ENCODE peak calls at places on chromosomes 4 and X, in four cellular contexts. D is HFF-Myc, F is Peyer's patch, J is tibial artery. O is an unnamed sample.
A peak's percentile ranks its signal among the peaks of the same experiment; 100 is the strongest.

GRCh38 chrX:11770320-11770719 is 12.3 kb downstream of the MSL3 start:
- DNase-seq in F (no peak), J (no peak), D (no peak), O (no peak)

GRCh38 chrX:94256396-94256795 is 582.4 kb downstream of the FAM133A start:
- DNase-seq in J (no peak), F (no peak), D (no peak), O (no peak)

GRCh38 chr4:53601251-53601764 is 10.0 kb upstream of the LNX1 start:
- DNase-seq in D (no peak), F (no peak), J (no peak), O (no peak)

GRCh38 chr4:31557444-31557843 is 837.3 kb downstream of the PCDH7 start:
- DNase-seq in J (no peak), F (no peak), D (no peak), O (no peak)

GRCh38 chr4:17817027-17817426 is 6.2 kb downstream of the NCAPG start:
- DNase-seq in D (peak; percentile 40), J (no peak), F (no peak), O (peak; percentile 47)

GRCh38 chr4:77652237-77652897 is 46.7 kb downstream of the CXCL13 start:
- DNase-seq in D (no peak), J (no peak), F (no peak), O (no peak)

GRCh38 chrX:1649623-1650022 is 34.8 kb downstream of the ASMT start:
- DNase-seq in F (no peak), J (no peak), D (no peak), O (no peak)

GRCh38 chr4:98467627-98468072 is 190.8 kb downstream of the TSPAN5 start:
- DNase-seq in F (no peak), D (peak; percentile 79), J (peak; percentile 63), O (peak; percentile 72)

GRCh38 chrX:122441451-122441850 is 742.6 kb upstream of the GRIA3 start:
- DNase-seq in D (no peak), F (no peak), J (no peak), O (no peak)

GRCh38 chr4:182628540-182628939 is 288.6 kb downstream of the DCTD start:
- DNase-seq in D (no peak), J (no peak), F (no peak), O (no peak)

GRCh38 chr4:142405021-142405991 is 440.8 kb downstream of the INPP4B start:
- DNase-seq in D (peak; percentile 74), J (peak; percentile 43), F (peak; percentile 52), O (peak; percentile 58)

GRCh38 chrX:152137771-152138387 is 498 bp downstream of the MAGEA10 start:
- DNase-seq in D (no peak), F (no peak), J (no peak), O (no peak)

GRCh38 chrX:11532291-11533075 is 133.2 kb downstream of the ARHGAP6 start:
- DNase-seq in D (no peak), F (no peak), J (no peak), O (no peak)

GRCh38 chrX:39528161-39528560 is 569.6 kb downstream of the BCOR start:
- DNase-seq in J (no peak), F (no peak), D (no peak), O (no peak)

GRCh38 chr4:37682701-37683401 is 3.3 kb downstream of the RELL1 start:
- DNase-seq in J (no peak), D (no peak), F (no peak), O (no peak)

GRCh38 chrX:13716905-13717304 is 17.5 kb downstream of the TRAPPC2 start:
- DNase-seq in J (no peak), D (no peak), F (no peak), O (no peak)

GRCh38 chrX:40543661-40544328 is 37.0 kb upstream of the ATP6AP2 start:
- DNase-seq in F (no peak), D (peak; percentile 21), J (no peak), O (peak; percentile 51)

GRCh38 chrX:78625292-78625909 is 33.7 kb downstream of the RTL3 start:
- DNase-seq in J (no peak), F (no peak), D (no peak), O (no peak)

GRCh38 chrX:106038625-106039024 is at the start of gene SERPINA7:
- DNase-seq in D (no peak), F (no peak), J (no peak), O (no peak)

GRCh38 chr4:149980941-149981340 is 97.3 kb upstream of the DCLK2 start:
- DNase-seq in F (no peak), J (peak; percentile 25), D (peak; percentile 65), O (no peak)

GRCh38 chr4:10977534-10977933 is 293.0 kb upstream of the CLNK start:
- DNase-seq in D (no peak), F (no peak), J (no peak), O (no peak)

GRCh38 chrX:119870626-119871131 is 854 bp downstream of the RNF113A start:
- DNase-seq in D (no peak), J (peak; percentile 20), F (no peak), O (no peak)

GRCh38 chrX:121161501-121161933 is 114.1 kb downstream of the GLUD2 start:
- DNase-seq in J (no peak), D (no peak), F (no peak), O (no peak)

GRCh38 chr4:24794916-24795665 is at the start of gene SOD3:
- DNase-seq in D (no peak), F (peak; percentile 57), J (peak; percentile 88), O (peak; percentile 43)

GRCh38 chrX:8743126-8743732 is 11.3 kb upstream of the ANOS1 start:
- DNase-seq in F (peak; percentile 53), D (no peak), J (peak; percentile 42), O (no peak)

GRCh38 chr4:151766691-151767090 is 5.9 kb upstream of the GATB start:
- DNase-seq in J (no peak), D (no peak), F (peak; percentile 47), O (no peak)

GRCh38 chr4:90456891-90457290 is 329.7 kb downstream of the CCSER1 start:
- DNase-seq in D (no peak), F (no peak), J (no peak), O (no peak)

GRCh38 chrX:155767101-155767878 is 113.9 kb upstream of the VAMP7 start:
- DNase-seq in J (peak; percentile 57), F (peak; percentile 60), D (peak; percentile 21), O (peak; percentile 35)

GRCh38 chr4:144374065-144374464 is 233.5 kb upstream of the GYPA start:
- DNase-seq in F (no peak), J (no peak), D (no peak), O (no peak)

GRCh38 chrX:64570204-64570603 is 175.0 kb upstream of the MTMR8 start:
- DNase-seq in D (no peak), F (no peak), J (no peak), O (no peak)

GRCh38 chr4:110364911-110365520 is 110.9 kb upstream of the ENPEP start:
- DNase-seq in J (no peak), D (no peak), F (no peak), O (no peak)

GRCh38 chrX:101362116-101362515 is 13.6 kb upstream of the TIMM8A start:
- DNase-seq in F (no peak), D (no peak), J (no peak), O (no peak)

GRCh38 chrX:101362757-101363156 is 14.2 kb upstream of the TIMM8A start:
- DNase-seq in D (no peak), F (no peak), J (no peak), O (no peak)

GRCh38 chrX:101359966-101360365 is 11.4 kb upstream of the TIMM8A start:
- DNase-seq in D (no peak), F (no peak), J (no peak), O (no peak)

DNA sequence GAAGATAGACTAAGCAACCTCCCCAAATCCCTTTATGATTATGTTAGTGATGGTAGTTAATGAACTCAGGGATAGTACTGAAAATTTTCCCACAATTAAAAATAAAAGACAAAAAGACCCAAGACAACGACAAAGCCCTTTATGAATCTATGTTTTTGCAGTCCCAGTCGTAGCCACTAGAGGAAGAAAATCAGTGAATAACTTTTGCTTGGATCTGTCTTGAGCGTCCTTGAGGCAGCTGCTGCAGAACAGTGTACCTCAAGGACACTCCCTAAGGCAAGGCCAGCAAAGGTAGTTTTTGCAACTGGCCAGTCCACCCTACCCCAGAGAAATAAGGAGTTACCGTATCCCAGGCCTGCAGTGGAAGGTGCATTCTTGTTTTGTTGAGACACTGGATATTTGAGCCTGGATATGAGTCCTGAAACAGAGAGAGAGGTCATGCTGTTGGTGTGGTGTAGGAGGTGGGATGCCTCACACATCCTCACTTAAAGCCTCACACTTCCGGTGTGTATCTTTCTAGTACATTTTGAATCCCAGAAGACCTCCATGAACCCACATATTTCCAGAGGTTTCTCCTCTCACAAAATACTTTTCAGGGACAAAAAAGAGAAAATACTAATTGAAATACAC is 8.7 kb upstream of the TIMM8A start:
- DNase-seq in D (no peak), J (no peak), F (no peak), O (no peak)
- TF ChIP-seq CTCF in D (peak; percentile 17), J (no peak), F (no peak), O (peak; percentile 38)

DNA sequence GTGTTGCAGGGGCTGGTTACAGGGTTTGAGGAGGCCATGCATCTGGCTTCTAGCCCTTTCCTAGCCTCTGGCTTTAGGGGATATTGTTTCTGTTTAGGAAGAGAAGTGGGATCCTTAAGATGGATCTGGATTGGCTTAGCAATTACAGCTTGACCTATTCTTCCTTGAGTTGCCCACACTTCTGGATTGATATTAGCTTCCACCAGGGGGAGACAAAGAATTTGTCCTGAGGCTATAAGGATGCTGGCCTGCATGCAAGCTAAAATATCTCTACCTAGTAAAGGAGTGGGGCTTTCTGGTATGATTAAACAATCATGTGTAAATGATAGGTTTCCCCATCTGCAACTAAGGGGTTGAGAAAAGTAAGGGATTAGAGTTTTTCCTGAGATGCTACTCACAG is 117.2 kb downstream of the TEX13C start:
- DNase-seq in F (no peak), D (no peak), J (no peak), O (peak; percentile 0)
- TF ChIP-seq CTCF in F (no peak), D (no peak), J (no peak), O (peak; percentile 58)

DNA sequence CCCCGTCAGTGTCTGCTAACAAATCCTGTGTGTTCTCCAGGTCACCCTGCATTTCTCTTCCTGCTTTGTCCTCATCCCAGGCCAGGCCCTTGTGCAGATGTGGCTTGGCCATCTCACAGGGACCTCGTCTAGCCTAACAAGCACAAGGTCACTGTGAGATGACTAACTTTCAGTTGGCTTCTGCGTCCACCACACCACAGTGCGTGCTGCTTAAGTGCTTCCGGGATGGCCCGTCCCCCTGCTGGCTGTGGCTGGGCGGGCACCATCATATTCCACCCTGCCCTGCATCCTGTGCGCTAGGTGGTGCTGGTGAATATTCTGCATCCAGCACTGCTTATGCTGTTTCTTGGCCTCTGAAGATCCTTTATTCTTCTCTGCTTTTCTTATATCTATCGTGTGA is 33.8 kb downstream of the RBBP7 start:
- DNase-seq in J (no peak), D (no peak), F (peak; percentile 47), O (no peak)
- TF ChIP-seq CTCF in J (peak; percentile 27), D (peak; percentile 32), F (no peak), O (peak; percentile 43)

DNA sequence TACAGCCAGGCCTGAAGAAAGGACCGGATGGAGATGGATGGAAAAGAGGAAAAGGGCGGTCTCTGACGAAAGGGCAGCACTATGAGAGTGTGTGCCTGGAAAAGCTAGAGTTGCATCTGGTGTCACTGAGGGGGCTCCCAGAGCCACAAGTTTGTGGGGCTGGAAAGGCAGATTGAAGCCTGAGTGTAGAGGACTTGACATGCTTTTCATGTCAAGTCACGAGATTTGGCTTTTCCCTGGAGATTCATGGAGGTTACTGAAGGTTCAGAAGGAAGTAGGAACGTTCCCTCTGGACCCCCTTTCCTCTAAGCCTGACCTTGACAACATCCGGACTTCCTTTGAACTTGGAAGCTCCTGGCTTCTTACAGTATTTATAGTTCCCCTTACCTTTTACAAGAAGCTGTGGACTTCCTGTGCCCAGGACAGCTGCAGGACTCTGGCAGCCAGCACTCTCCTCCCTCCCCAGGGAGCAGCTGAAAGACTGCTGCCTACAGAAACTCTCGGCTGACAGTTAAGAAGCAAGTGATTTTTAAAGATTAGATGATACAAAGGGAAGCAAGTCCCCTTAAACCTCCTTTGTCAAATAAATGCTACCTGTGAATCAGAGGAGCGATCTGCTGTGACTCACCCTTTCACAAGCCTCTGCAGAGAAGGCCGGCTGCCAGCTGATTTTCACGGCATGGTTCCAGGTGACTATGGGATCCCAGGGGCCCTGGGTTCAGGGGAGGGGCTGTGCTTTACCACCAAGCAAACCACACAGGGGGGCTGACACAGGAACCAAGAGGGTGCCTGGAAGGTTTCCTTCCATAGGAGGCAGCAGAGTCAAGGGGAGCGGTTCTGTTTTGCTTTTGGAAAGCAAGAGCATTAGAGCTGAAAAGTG is 72.9 kb upstream of the STIM2 start:
- DNase-seq in D (no peak), F (peak; percentile 61), J (no peak), O (peak; percentile 6)
- TF ChIP-seq CTCF in D (peak; percentile 44), F (no peak), J (no peak), O (peak; percentile 40)

O was measured in epithelial cell of proximal tubule.